ENCODE peak calls at places on chromosomes 6 and 20, in ten cellular contexts. J is left ventricle myocardium inferior, T is K562, X is cardiac muscle cell, S is hepatocyte, U is colonic mucosa, R is stomach, C is transverse colon, B is H1, O is left lung. F is an unnamed sample.

GRCh38 chr20:31602779-31603441 is 2.2 kb upstream of the ID1 start:
- DNase-seq in C (peak; percentile 44), U (no peak), S (peak; percentile 67), J (no peak), X (no peak), B (no peak), T (no peak), O (no peak), R (peak; percentile 49), F (peak; percentile 84)

GRCh38 chr6:52417675-52418111 is 2.4 kb upstream of the EFHC1 start:
- DNase-seq in T (peak; percentile 59), R (peak; percentile 49), C (no peak), O (no peak), S (peak; percentile 62), J (no peak), B (no peak), U (no peak), X (no peak), F (no peak)

GRCh38 chr6:35090734-35091133 is 50.4 kb downstream of the TCP11 start:
- DNase-seq in O (no peak), U (peak; percentile 14), B (no peak), C (no peak), J (no peak), T (no peak), S (peak; percentile 1), R (peak; percentile 20), X (no peak), F (no peak)

GRCh38 chr20:50363479-50363878 is 146.7 kb upstream of the PTPN1 start:
- DNase-seq in R (no peak), S (no peak), C (no peak), B (no peak), T (no peak), O (no peak), J (no peak), X (no peak), U (no peak), F (no peak)

GRCh38 chr6:43911625-43912577 is 141.9 kb downstream of the VEGFA start:
- DNase-seq in J (no peak), U (peak; percentile 51), R (peak; percentile 63), S (peak; percentile 62), B (peak; percentile 36), T (no peak), O (no peak), C (no peak), X (no peak), F (no peak)

GRCh38 chr20:50601511-50602431 is 89.6 kb downstream of the RIPOR3 start:
- DNase-seq in J (no peak), R (no peak), T (peak; percentile 65), U (no peak), C (no peak), O (no peak), X (no peak), B (no peak), S (no peak), F (peak; percentile 83)

GRCh38 chr20:36311854-36312723 is 6.0 kb downstream of the DLGAP4 start:
- DNase-seq in U (no peak), T (no peak), X (no peak), R (no peak), S (no peak), O (no peak), C (no peak), B (no peak), J (no peak), F (peak; percentile 80)

GRCh38 chr6:33590531-33591198 is 10.6 kb upstream of the BAK1 start:
- DNase-seq in U (peak; percentile 74), C (peak; percentile 69), R (peak; percentile 51), J (no peak), S (peak; percentile 79), B (no peak), T (peak; percentile 63), O (peak; percentile 75), X (no peak), F (no peak)

GRCh38 chr6:111909238-111909637 is 36.0 kb upstream of the FYN start:
- DNase-seq in S (no peak), U (no peak), O (no peak), B (no peak), C (no peak), X (no peak), T (no peak), J (no peak), R (no peak), F (no peak)

GRCh38 chr6:4518506-4518905 is 257.7 kb upstream of the CDYL start:
- DNase-seq in B (no peak), C (no peak), S (peak; percentile 71), O (no peak), X (no peak), U (no peak), J (no peak), T (no peak), R (no peak), F (no peak)

GRCh38 chr6:162942860-162943259 is 215.1 kb downstream of the PACRG start:
- DNase-seq in U (no peak), B (no peak), S (no peak), X (peak; percentile 19), J (no peak), T (no peak), C (no peak), O (no peak), R (no peak), F (no peak)

GRCh38 chr6:53514677-53515076 is 30.2 kb downstream of the GCLC start:
- DNase-seq in X (no peak), C (no peak), U (no peak), B (no peak), T (no peak), J (no peak), S (no peak), R (no peak), O (no peak), F (no peak)

GRCh38 chr6:53512631-53513030 is 32.3 kb downstream of the GCLC start:
- DNase-seq in J (no peak), O (no peak), C (no peak), X (no peak), T (no peak), B (no peak), S (no peak), R (no peak), U (no peak), F (no peak)

GRCh38 chr6:53510751-53511150 is 34.1 kb downstream of the GCLC start:
- DNase-seq in X (no peak), R (no peak), B (no peak), C (no peak), S (no peak), O (no peak), T (no peak), U (no peak), J (no peak), F (no peak)

GRCh38 chr6:53513056-53513455 is 31.8 kb downstream of the GCLC start:
- DNase-seq in R (no peak), B (no peak), T (no peak), U (no peak), C (no peak), O (no peak), S (peak; percentile 62), J (no peak), X (no peak), F (no peak)

GRCh38 chr6:53513519-53513966 is 31.4 kb downstream of the GCLC start:
- DNase-seq in X (no peak), C (no peak), S (peak; percentile 31), J (no peak), B (no peak), O (no peak), U (no peak), T (no peak), R (no peak), F (no peak)
- TF ChIP-seq CTCF in X (no peak), C (no peak), S (peak; percentile 37), J (no peak), B (no peak), O (no peak), U (no peak), T (no peak), R (no peak), F (no peak)

DNA sequence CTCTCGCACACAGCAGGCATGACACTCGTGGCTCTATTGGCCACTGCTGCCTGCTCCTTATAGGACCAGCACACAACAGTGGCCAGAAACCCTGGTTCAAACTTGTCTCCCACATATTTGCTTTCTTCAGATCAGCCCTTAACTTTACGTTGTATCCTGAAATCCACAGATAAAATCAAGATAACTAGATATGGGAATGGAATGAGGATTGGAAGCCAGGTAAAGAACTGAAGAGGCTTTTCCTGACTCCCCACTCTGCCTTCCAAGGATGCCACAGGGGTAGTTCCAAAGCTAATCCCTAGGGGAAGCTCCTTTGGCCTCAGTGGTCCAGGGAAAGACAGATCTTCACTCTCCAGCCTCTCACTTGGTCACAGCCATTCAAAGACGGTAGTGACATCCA is 86.5 kb downstream of the INSM1 start:
- DNase-seq in B (no peak), C (no peak), S (no peak), U (no peak), R (no peak), T (no peak), J (no peak), X (no peak), O (no peak), F (no peak)
- H3K27ac ChIP-seq in B (no peak overlapping the region), C (no peak overlapping the region), S (no peak overlapping the region), U (no peak overlapping the region), R (no peak overlapping the region), T (no peak overlapping the region), J (peak overlapping the region; percentile 66), X (no peak overlapping the region), O (no peak overlapping the region), F (no peak overlapping the region)

DNA sequence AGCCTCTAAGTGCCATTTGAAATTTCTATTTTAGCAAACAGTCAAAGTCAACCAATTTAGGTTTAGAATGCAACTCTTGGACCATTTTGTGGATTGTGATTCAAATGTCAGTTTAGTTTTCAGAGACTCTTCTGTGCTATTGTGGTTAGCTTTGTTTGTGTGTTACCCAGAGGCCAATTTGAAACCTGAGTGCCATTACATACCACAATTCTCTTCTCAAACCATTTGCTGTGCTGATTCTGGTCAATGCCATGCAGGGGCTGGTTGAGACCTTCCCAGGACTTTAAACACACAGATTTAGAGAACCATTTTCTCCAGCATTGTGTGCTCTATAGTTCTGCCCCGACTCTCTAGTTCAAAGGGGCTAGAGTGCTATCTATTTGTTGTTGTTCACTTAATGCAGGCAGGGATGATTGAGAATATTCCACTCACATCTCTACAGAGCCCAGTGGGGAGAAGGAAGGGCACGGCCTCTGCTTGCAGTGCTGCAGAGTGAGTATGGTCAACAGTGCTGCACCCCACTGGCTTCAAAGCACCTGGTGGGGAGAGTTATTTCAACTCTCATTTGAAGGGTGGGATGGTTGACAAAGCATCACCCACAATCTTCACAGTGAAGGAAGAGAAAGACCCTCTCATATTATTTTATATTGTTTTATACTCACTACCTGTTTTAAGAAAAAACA is 738.2 kb downstream of the COL12A1 start:
- DNase-seq in S (no peak), T (no peak), O (no peak), B (no peak), X (no peak), C (no peak), U (no peak), J (no peak), R (no peak), F (no peak)
- H3K4me3 ChIP-seq in S (no peak overlapping the region), T (no peak overlapping the region), O (no peak overlapping the region), B (no peak overlapping the region), X (no peak overlapping the region), C (no peak overlapping the region), U (no peak overlapping the region), J (no peak overlapping the region), R (no peak overlapping the region), F (no peak overlapping the region)

DNA sequence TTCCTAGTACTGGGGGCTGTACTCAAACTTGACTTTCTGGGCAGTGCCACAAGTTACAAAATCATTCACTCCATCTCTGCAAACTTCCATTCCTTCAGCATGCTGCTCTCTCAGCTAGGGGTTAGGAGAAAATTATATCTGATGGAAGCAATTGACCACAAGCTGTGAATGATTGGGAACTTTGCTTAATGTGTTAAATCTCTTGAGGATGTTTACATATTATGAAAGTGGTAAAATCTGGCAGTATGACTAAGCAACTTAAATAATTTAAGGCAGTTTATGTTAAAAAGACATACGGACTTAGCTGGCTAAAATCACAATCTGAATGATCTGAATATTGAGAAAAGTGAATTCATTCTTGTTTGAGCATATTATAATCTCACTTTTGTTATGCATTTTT is 415.0 kb downstream of the PHF3 start:
- DNase-seq in B (no peak), J (no peak), X (no peak), S (no peak), U (no peak), C (no peak), O (no peak), T (no peak), R (no peak), F (no peak)
- TF ChIP-seq CTCF in B (no peak), J (no peak), X (no peak), S (no peak), U (no peak), C (no peak), O (no peak), T (no peak), R (no peak), F (no peak)